ENCODE peak calls at places on chromosomes 16 and 17, in five cellular contexts. M is endodermal cell, J is left ventricle myocardium inferior, T is fibroblast of mammary gland, O is epithelial cell of esophagus. A is an unnamed sample.

GRCh38 chr17:80101946-80102706 is 745 bp downstream of the GAA start:
- DNase-seq in M (no peak), J (no peak), T (peak), O (peak), A (peak)

GRCh38 chr16:28282045-28282444 is 10.3 kb upstream of the SBK1 start:
- DNase-seq in M (no peak), J (no peak), T (no peak), O (no peak), A (no peak)

GRCh38 chr17:8162997-8163977 is 539 bp upstream of the VAMP2 start:
- DNase-seq in M (peak), J (peak), T (no peak), O (no peak), A (no peak)

GRCh38 chr17:46118969-46119368 is 74.3 kb downstream of the KANSL1 start:
- DNase-seq in M (no peak), J (no peak), T (no peak), O (no peak), A (no peak)

GRCh38 chr17:83103200-83103937 is 24.0 kb downstream of the METRNL start:
- DNase-seq in M (no peak), J (no peak), T (peak), O (no peak), A (no peak)

GRCh38 chr16:70778901-70779309 is 22.1 kb downstream of the VAC14 start:
- DNase-seq in M (peak), J (peak), T (peak), O (peak), A (peak)

GRCh38 chr17:31549121-31549524 is 157.6 kb downstream of the RAB11FIP4 start:
- DNase-seq in M (no peak), J (no peak), T (peak), O (no peak), A (no peak)

GRCh38 chr16:30600215-30600614 is 10.0 kb downstream of the ZNF689 start:
- DNase-seq in M (no peak), J (no peak), T (no peak), O (peak), A (no peak)

GRCh38 chr17:48278755-48279491 is 151.1 kb downstream of the SKAP1 start:
- DNase-seq in M (no peak), J (no peak), T (no peak), O (no peak), A (no peak)

GRCh38 chr17:306116-306515 is 46.5 kb downstream of the RPH3AL start:
- DNase-seq in M (no peak), J (no peak), T (no peak), O (no peak), A (no peak)

GRCh38 chr16:57039148-57039812 is 49.9 kb downstream of the NLRC5 start:
- DNase-seq in M (no peak), J (no peak), T (peak), O (no peak), A (no peak)

GRCh38 chr16:8564934-8565345 is 25.4 kb downstream of the TMEM114 start:
- DNase-seq in M (no peak), J (no peak), T (no peak), O (no peak), A (no peak)

GRCh38 chr16:56932588-56933265 is 785 bp downstream of the HERPUD1 start:
- DNase-seq in M (peak), J (peak), T (peak), O (peak), A (no peak)

GRCh38 chr17:32980230-32980629 is 11.4 kb upstream of the SPACA3 start:
- DNase-seq in M (no peak), J (no peak), T (no peak), O (no peak), A (no peak)

GRCh38 chr16:69105501-69106361 is at the start of gene HAS3:
- DNase-seq in M (peak), J (peak), T (peak), O (peak), A (peak)

GRCh38 chr17:80264048-80264792 is 3.6 kb downstream of the RNF213 start:
- DNase-seq in M (peak), J (no peak), T (no peak), O (no peak), A (no peak)

GRCh38 chr17:549197-550040 is 165.2 kb downstream of the VPS53 start:
- DNase-seq in M (no peak), J (no peak), T (peak), O (no peak), A (no peak)

GRCh38 chr16:48963901-48964615 is 317.6 kb downstream of the CBLN1 start:
- DNase-seq in M (no peak), J (no peak), T (peak), O (peak), A (peak)

GRCh38 chr16:49608801-49609200 is 235.2 kb downstream of the C16orf78 start:
- DNase-seq in M (peak), J (no peak), T (peak), O (no peak), A (no peak)

GRCh38 chr16:17395849-17396480 is 74.8 kb downstream of the XYLT1 start:
- DNase-seq in M (no peak), J (no peak), T (peak), O (no peak), A (no peak)

GRCh38 chr16:65655802-65656201 is 533.9 kb upstream of the CDH11 start:
- DNase-seq in M (peak), J (no peak), T (no peak), O (no peak), A (no peak)

GRCh38 chr17:75996665-75997590 is 3.7 kb upstream of the CDK3 start:
- DNase-seq in M (peak), J (no peak), T (peak), O (peak), A (peak)

GRCh38 chr16:87847785-87848675 is 21.3 kb downstream of the SLC7A5 start:
- DNase-seq in M (no peak), J (no peak), T (no peak), O (no peak), A (no peak)

GRCh38 chr17:13000561-13000960 is 17.3 kb downstream of the ELAC2 start:
- DNase-seq in M (no peak), J (no peak), T (no peak), O (no peak), A (no peak)

GRCh38 chr17:17877548-17878358 is 41.0 kb upstream of the SREBF1 start:
- DNase-seq in M (peak), J (peak), T (peak), O (peak), A (no peak)

GRCh38 chr16:84244728-84245127 is 4.9 kb upstream of the KCNG4 start:
- DNase-seq in M (no peak), J (no peak), T (no peak), O (no peak), A (no peak)

GRCh38 chr16:66918803-66919568 is at the start of gene CDH16:
- DNase-seq in M (no peak), J (no peak), T (no peak), O (peak), A (no peak)

GRCh38 chr17:4206945-4207344 is 56.8 kb downstream of the ANKFY1 start:
- DNase-seq in M (no peak), J (no peak), T (peak), O (no peak), A (no peak)

GRCh38 chr16:27499659-27500055 is 50.1 kb downstream of the GTF3C1 start:
- DNase-seq in M (no peak), J (peak), T (no peak), O (no peak), A (no peak)

GRCh38 chr16:22233050-22233405 is 26.9 kb downstream of the EEF2K start:
- DNase-seq in M (no peak), J (no peak), T (no peak), O (no peak), A (no peak)

GRCh38 chr17:47982091-47982617 is 11.2 kb downstream of the CDK5RAP3 start:
- DNase-seq in M (no peak), J (no peak), T (no peak), O (no peak), A (no peak)

GRCh38 chr16:77690416-77690815 is 31.9 kb upstream of the NUDT7 start:
- DNase-seq in M (no peak), J (no peak), T (no peak), O (no peak), A (no peak)

GRCh38 chr17:61457226-61457983 is 5.2 kb downstream of the TBX4 start:
- DNase-seq in M (peak), J (no peak), T (no peak), O (no peak), A (no peak)

GRCh38 chr17:8069587-8069860 is 18.0 kb downstream of the ALOX12B start:
- DNase-seq in M (no peak), J (no peak), T (no peak), O (no peak), A (no peak)

GRCh38 chr16:22300427-22301071 is 3.3 kb downstream of the POLR3E start:
- DNase-seq in M (peak), J (peak), T (peak), O (peak), A (peak)

GRCh38 chr16:21263640-21264211 is 14.4 kb downstream of the CRYM start:
- DNase-seq in M (peak), J (no peak), T (peak), O (no peak), A (no peak)

GRCh38 chr17:5282639-5283217 is 644 bp downstream of the RABEP1 start:
- DNase-seq in M (no peak), J (peak), T (no peak), O (peak), A (no peak)

GRCh38 chr17:20156196-20157077 is 147.3 kb downstream of the SPECC1 start:
- DNase-seq in M (peak), J (no peak), T (peak), O (peak), A (peak)

GRCh38 chr17:58306131-58306951 is 22.3 kb downstream of the TSPOAP1 start:
- DNase-seq in M (no peak), J (no peak), T (no peak), O (no peak), A (no peak)

GRCh38 chr17:58302919-58303551 is 22.3 kb upstream of the MPO start:
- DNase-seq in M (peak), J (no peak), T (no peak), O (no peak), A (no peak)

GRCh38 chr17:58303981-58304734 is 23.4 kb upstream of the MPO start:
- DNase-seq in M (peak), J (peak), T (peak), O (peak), A (peak)

GRCh38 chr17:58305626-58306025 is 23.0 kb downstream of the TSPOAP1 start:
- DNase-seq in M (no peak), J (no peak), T (no peak), O (no peak), A (no peak)

GRCh38 chr17:58304735-58305486 is 23.7 kb downstream of the TSPOAP1 start:
- DNase-seq in M (no peak), J (no peak), T (no peak), O (no peak), A (no peak)
- TF ChIP-seq CTCF in M (no peak), J (no peak), T (no peak), O (no peak), A (no peak)

DNA sequence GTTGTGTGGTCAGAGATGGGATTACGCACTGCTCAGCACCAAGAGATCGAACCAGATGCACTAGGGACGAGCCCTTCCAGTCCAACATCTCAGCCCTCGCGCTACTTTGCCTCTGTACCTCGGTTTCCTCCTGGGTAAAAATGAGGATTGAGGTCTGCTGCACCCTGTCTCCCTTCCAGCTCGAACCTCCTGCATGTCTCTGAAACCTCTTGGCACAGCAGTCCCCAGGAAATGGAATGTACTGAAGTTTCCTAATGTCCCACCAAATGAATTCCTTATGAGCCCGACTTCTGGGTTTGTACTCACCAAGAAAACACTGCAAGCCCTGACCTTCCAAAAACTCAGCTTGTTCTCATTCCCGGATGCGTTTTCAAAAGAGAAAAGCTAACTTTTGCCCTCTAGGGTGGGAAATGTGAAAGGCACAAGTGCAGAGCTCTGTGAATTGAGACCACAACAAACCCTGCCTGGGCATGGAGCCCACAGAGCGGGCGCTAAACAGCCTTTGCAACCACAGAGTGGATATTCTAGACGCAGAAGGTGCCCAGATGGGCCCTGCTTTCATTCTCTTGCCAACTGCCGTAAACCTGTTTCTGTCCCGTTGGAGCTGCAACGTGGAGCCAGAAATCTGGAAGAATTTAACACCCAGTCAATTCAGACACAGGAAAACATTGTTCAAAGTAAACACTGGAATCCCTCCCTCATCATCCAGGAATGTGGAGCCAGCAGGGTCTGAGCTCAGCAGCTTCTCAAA is 10.3 kb downstream of the CDRT4 start:
- DNase-seq in M (no peak), J (peak), T (peak), O (no peak), A (no peak)
- TF ChIP-seq CTCF in M (no peak), J (peak), T (peak), O (no peak), A (no peak)

GRCh38 chr17:57567278-57567677 is 177.8 kb downstream of the CCDC182 start:
- DNase-seq in M (no peak), J (peak), T (no peak), O (no peak), A (no peak)
- TF ChIP-seq CTCF in M (no peak), J (no peak), T (no peak), O (no peak), A (no peak)

GRCh38 chr17:70184207-70184606 is 14.9 kb downstream of the KCNJ2 start:
- DNase-seq in M (no peak), J (no peak), T (no peak), O (no peak), A (no peak)
- TF ChIP-seq CTCF in M (no peak), J (no peak), T (no peak), O (no peak), A (no peak)

GRCh38 chr17:34852614-34853013 is 108.6 kb downstream of the CCT6B start:
- DNase-seq in M (peak), J (no peak), T (no peak), O (no peak), A (no peak)
- TF ChIP-seq CTCF in M (peak), J (no peak), T (no peak), O (no peak), A (no peak)

A was measured in foreskin keratinocyte.